ENCODE peak calls at places on chromosomes 4 and X, in six cellular contexts. One of them, this sample, is unnamed.

GRCh38 chrX:13900351-13900750 is 83.5 kb upstream of the GPM6B start:
- DNase-seq in left lung: no peak
- DNase-seq in mesothelial cell of epicardium: no peak
- DNase-seq in activated B cell treated with CpG ODN at 0.5 μM for 24 hours: no peak
- DNase-seq in MM.1S: no peak
- DNase-seq in GM10248: no peak
- DNase-seq in this sample: no peak

GRCh38 chr4:107824367-107825071 is at the start of gene SGMS2:
- DNase-seq in left lung: peak; percentile 96
- DNase-seq in mesothelial cell of epicardium: peak; percentile 66
- DNase-seq in activated B cell treated with CpG ODN at 0.5 μM for 24 hours: no peak
- DNase-seq in MM.1S: peak; percentile 37
- DNase-seq in GM10248: peak; percentile 45
- DNase-seq in this sample: peak; percentile 93

GRCh38 chr4:81504685-81505598 is 33.2 kb upstream of the RASGEF1B start:
- DNase-seq in left lung: peak; percentile 81
- DNase-seq in mesothelial cell of epicardium: no peak
- DNase-seq in activated B cell treated with CpG ODN at 0.5 μM for 24 hours: no peak
- DNase-seq in MM.1S: peak; percentile 88
- DNase-seq in GM10248: no peak
- DNase-seq in this sample: peak; percentile 96

GRCh38 chrX:8103655-8104054 is 67.4 kb downstream of the VCX2 start:
- DNase-seq in left lung: no peak
- DNase-seq in mesothelial cell of epicardium: no peak
- DNase-seq in activated B cell treated with CpG ODN at 0.5 μM for 24 hours: no peak
- DNase-seq in MM.1S: no peak
- DNase-seq in GM10248: no peak
- DNase-seq in this sample: no peak

GRCh38 chrX:17544831-17545230 is 169.8 kb downstream of the NHS start:
- DNase-seq in left lung: no peak
- DNase-seq in mesothelial cell of epicardium: no peak
- DNase-seq in activated B cell treated with CpG ODN at 0.5 μM for 24 hours: no peak
- DNase-seq in MM.1S: no peak
- DNase-seq in GM10248: no peak
- DNase-seq in this sample: no peak

GRCh38 chr4:54233128-54233696 is 4.1 kb downstream of the PDGFRA start:
- DNase-seq in left lung: peak; percentile 96
- DNase-seq in mesothelial cell of epicardium: peak; percentile 78
- DNase-seq in activated B cell treated with CpG ODN at 0.5 μM for 24 hours: peak; percentile 68
- DNase-seq in MM.1S: peak; percentile 80
- DNase-seq in GM10248: peak; percentile 85
- DNase-seq in this sample: peak; percentile 69

GRCh38 chr4:145820407-145820806 is 118.2 kb downstream of the ZNF827 start:
- DNase-seq in left lung: no peak
- DNase-seq in mesothelial cell of epicardium: no peak
- DNase-seq in activated B cell treated with CpG ODN at 0.5 μM for 24 hours: no peak
- DNase-seq in MM.1S: peak; percentile 8
- DNase-seq in GM10248: no peak
- DNase-seq in this sample: no peak

GRCh38 chrX:140507982-140508305 is 3.1 kb upstream of the SOX3 start:
- DNase-seq in left lung: no peak
- DNase-seq in mesothelial cell of epicardium: no peak
- DNase-seq in activated B cell treated with CpG ODN at 0.5 μM for 24 hours: no peak
- DNase-seq in MM.1S: no peak
- DNase-seq in GM10248: no peak
- DNase-seq in this sample: no peak

GRCh38 chr4:138790993-138791392 is 224.6 kb upstream of the NOCT start:
- DNase-seq in left lung: no peak
- DNase-seq in mesothelial cell of epicardium: no peak
- DNase-seq in activated B cell treated with CpG ODN at 0.5 μM for 24 hours: no peak
- DNase-seq in MM.1S: no peak
- DNase-seq in GM10248: no peak
- DNase-seq in this sample: no peak

GRCh38 chr4:177761692-177762091 is 319.5 kb upstream of the AGA start:
- DNase-seq in left lung: no peak
- DNase-seq in mesothelial cell of epicardium: no peak
- DNase-seq in activated B cell treated with CpG ODN at 0.5 μM for 24 hours: no peak
- DNase-seq in MM.1S: no peak
- DNase-seq in GM10248: no peak
- DNase-seq in this sample: no peak

DNA sequence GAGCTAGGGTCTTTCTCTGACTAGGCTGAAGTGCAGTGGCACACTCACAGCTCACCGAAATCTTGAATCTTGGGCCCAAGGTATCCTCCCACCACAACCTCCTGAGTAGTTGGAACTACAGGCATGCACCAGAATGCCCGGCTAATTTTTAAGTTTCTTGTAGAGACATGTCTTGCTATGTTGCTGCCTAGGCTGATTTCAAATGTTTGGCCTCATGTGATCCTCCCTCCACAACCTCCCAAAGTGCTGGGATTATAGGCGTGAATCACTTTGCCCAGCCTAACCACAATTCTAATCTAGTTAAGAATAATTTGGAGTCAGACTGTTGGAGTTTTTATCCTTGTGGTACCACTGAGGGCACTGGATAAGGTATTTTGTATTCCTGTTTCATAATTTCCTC is 317.5 kb upstream of the AGA start:
- DNase-seq in left lung: no peak
- DNase-seq in mesothelial cell of epicardium: no peak
- DNase-seq in activated B cell treated with CpG ODN at 0.5 μM for 24 hours: no peak
- DNase-seq in MM.1S: no peak
- DNase-seq in GM10248: no peak
- DNase-seq in this sample: no peak
- TF ChIP-seq CTCF in left lung: no peak
- TF ChIP-seq CTCF in mesothelial cell of epicardium: no peak
- TF ChIP-seq CTCF in activated B cell treated with CpG ODN at 0.5 μM for 24 hours: no peak
- TF ChIP-seq CTCF in MM.1S: no peak
- TF ChIP-seq CTCF in GM10248: no peak
- TF ChIP-seq CTCF in this sample: no peak

DNA sequence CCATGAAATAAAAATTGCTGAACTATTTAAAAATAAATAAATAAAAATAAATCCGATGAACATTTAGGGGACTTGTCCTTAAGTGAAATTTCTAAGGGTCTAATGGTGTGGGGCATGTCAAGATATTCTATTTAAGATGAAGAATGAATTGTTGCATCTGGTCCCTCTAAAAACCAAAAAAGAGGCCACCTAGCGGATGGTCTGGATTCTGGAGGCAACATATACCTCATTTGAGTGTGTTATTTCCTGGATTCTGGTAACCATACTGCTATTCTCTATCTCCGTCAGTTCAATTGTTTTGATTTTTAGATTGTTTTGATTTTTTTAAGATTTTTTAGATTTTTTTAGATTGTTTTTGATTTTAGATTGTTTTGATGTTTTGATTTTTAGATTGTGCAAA is 28.3 kb downstream of the AGTR2 start:
- DNase-seq in left lung: no peak
- DNase-seq in mesothelial cell of epicardium: no peak
- DNase-seq in activated B cell treated with CpG ODN at 0.5 μM for 24 hours: no peak
- DNase-seq in MM.1S: no peak
- DNase-seq in GM10248: no peak
- DNase-seq in this sample: no peak
- TF ChIP-seq CTCF in left lung: no peak
- TF ChIP-seq CTCF in mesothelial cell of epicardium: no peak
- TF ChIP-seq CTCF in activated B cell treated with CpG ODN at 0.5 μM for 24 hours: no peak
- TF ChIP-seq CTCF in MM.1S: no peak
- TF ChIP-seq CTCF in GM10248: no peak
- TF ChIP-seq CTCF in this sample: no peak

DNA sequence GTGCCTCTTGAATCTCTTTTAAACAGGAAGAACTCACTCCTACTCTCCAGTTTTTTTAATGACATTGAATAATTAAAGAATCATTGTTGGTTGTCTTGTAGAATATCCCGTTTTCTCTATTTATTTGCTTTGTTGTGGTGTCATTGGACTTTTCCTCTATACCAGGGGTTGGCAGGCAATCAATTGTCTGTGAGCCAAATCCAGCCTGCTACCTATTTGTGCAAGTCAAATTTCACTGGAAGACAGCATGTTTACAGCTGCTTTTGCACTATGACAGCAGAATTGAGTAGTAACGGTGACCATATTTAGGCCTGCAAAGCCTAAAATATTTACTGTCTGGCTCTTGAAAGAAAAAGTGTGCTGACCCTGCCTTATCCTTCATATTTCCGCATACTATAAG is 34.8 kb downstream of the POLA1 start:
- DNase-seq in left lung: no peak
- DNase-seq in mesothelial cell of epicardium: no peak
- DNase-seq in activated B cell treated with CpG ODN at 0.5 μM for 24 hours: no peak
- DNase-seq in MM.1S: no peak
- DNase-seq in GM10248: no peak
- DNase-seq in this sample: no peak
- TF ChIP-seq CTCF in left lung: no peak
- TF ChIP-seq CTCF in mesothelial cell of epicardium: no peak
- TF ChIP-seq CTCF in activated B cell treated with CpG ODN at 0.5 μM for 24 hours: no peak
- TF ChIP-seq CTCF in MM.1S: no peak
- TF ChIP-seq CTCF in GM10248: no peak
- TF ChIP-seq CTCF in this sample: no peak

DNA sequence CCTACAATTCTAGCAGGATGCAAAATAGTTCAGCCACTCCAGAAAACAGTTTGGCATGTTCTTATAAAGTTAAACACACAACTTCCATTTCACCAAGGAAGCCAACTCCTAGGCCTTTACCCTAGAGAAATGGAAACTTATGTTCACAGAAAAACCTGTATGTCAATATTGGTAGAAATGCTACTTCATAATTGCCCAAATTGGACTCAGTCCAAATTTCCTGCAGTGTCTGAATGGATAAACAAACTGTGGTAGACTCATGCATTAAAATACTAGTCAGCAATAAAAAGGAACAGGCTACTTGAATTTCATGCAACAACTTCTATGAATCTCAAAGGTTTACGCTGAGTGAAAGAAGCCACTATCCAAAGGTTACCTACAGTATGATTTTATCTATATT is 1738.8 kb upstream of the IGFBP7 start:
- DNase-seq in left lung: no peak
- DNase-seq in mesothelial cell of epicardium: no peak
- DNase-seq in activated B cell treated with CpG ODN at 0.5 μM for 24 hours: no peak
- DNase-seq in MM.1S: no peak
- DNase-seq in GM10248: no peak
- DNase-seq in this sample: no peak
- TF ChIP-seq CTCF in left lung: no peak
- TF ChIP-seq CTCF in mesothelial cell of epicardium: no peak
- TF ChIP-seq CTCF in activated B cell treated with CpG ODN at 0.5 μM for 24 hours: no peak
- TF ChIP-seq CTCF in MM.1S: no peak
- TF ChIP-seq CTCF in GM10248: no peak
- TF ChIP-seq CTCF in this sample: no peak

GRCh38 chr4:26999689-27000088 is 139.0 kb downstream of the STIM2 start:
- DNase-seq in left lung: no peak
- DNase-seq in mesothelial cell of epicardium: no peak
- DNase-seq in activated B cell treated with CpG ODN at 0.5 μM for 24 hours: no peak
- DNase-seq in MM.1S: no peak
- DNase-seq in GM10248: no peak
- DNase-seq in this sample: no peak

GRCh38 chr4:27000122-27000521 is 139.5 kb downstream of the STIM2 start:
- DNase-seq in left lung: no peak
- DNase-seq in mesothelial cell of epicardium: no peak
- DNase-seq in activated B cell treated with CpG ODN at 0.5 μM for 24 hours: no peak
- DNase-seq in MM.1S: no peak
- DNase-seq in GM10248: no peak
- DNase-seq in this sample: no peak

GRCh38 chr4:27003602-27004238 is 143.1 kb downstream of the STIM2 start:
- DNase-seq in left lung: no peak
- DNase-seq in mesothelial cell of epicardium: no peak
- DNase-seq in activated B cell treated with CpG ODN at 0.5 μM for 24 hours: no peak
- DNase-seq in MM.1S: no peak
- DNase-seq in GM10248: no peak
- DNase-seq in this sample: no peak

GRCh38 chr4:27001398-27002164 is 140.9 kb downstream of the STIM2 start:
- DNase-seq in left lung: no peak
- DNase-seq in mesothelial cell of epicardium: no peak
- DNase-seq in activated B cell treated with CpG ODN at 0.5 μM for 24 hours: no peak
- DNase-seq in MM.1S: no peak
- DNase-seq in GM10248: no peak
- DNase-seq in this sample: no peak

GRCh38 chr4:27000820-27001219 is 140.2 kb downstream of the STIM2 start:
- DNase-seq in left lung: no peak
- DNase-seq in mesothelial cell of epicardium: no peak
- DNase-seq in activated B cell treated with CpG ODN at 0.5 μM for 24 hours: no peak
- DNase-seq in MM.1S: peak; percentile 15
- DNase-seq in GM10248: no peak
- DNase-seq in this sample: no peak
- TF ChIP-seq CTCF in left lung: no peak
- TF ChIP-seq CTCF in mesothelial cell of epicardium: peak; percentile 47
- TF ChIP-seq CTCF in activated B cell treated with CpG ODN at 0.5 μM for 24 hours: no peak
- TF ChIP-seq CTCF in MM.1S: peak; percentile 36
- TF ChIP-seq CTCF in GM10248: peak; percentile 52
- TF ChIP-seq CTCF in this sample: no peak

DNA sequence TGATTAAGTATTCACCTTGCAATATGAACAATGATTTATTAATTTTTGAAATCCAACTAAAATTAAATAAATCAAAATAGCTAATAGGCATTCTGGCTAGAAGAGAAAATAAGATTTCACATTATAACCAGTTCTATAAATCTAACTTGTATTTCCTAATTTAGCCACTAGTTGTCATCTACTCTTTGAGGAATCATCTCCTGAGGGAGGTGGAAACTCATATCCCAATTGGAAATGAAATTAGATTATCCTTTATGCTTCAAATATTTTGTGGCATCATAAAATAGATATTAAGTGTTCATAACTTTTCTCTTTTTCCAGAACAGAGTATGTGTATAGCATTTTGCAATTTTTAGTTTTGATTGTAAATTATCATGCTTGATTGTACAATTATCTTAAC is 558.5 kb upstream of the DIAPH2 start:
- DNase-seq in left lung: no peak
- DNase-seq in mesothelial cell of epicardium: no peak
- DNase-seq in activated B cell treated with CpG ODN at 0.5 μM for 24 hours: no peak
- DNase-seq in MM.1S: no peak
- DNase-seq in GM10248: no peak
- DNase-seq in this sample: no peak
- TF ChIP-seq CTCF in left lung: no peak
- TF ChIP-seq CTCF in mesothelial cell of epicardium: no peak
- TF ChIP-seq CTCF in activated B cell treated with CpG ODN at 0.5 μM for 24 hours: no peak
- TF ChIP-seq CTCF in MM.1S: no peak
- TF ChIP-seq CTCF in GM10248: no peak
- TF ChIP-seq CTCF in this sample: no peak